ENCODE peak calls at places on chromosomes 4 and X, in six cellular contexts. Z is kidney, T is left ventricle myocardium inferior, U is left lung, Y is heart left ventricle, G is PC-9. K is an unnamed sample.

GRCh38 chr4:149145803-149146202 is 669.8 kb downstream of the IQCM start:
- DNase-seq in Z (no peak), T (no peak), U (no peak), Y (no peak), G (no peak), K (no peak)

GRCh38 chr4:68808060-68808459 is 7.7 kb upstream of the UGT2B10 start:
- DNase-seq in Z (no peak), T (no peak), U (no peak), Y (no peak), G (no peak), K (no peak)

GRCh38 chr4:77773101-77773500 is 46.1 kb downstream of the CNOT6L start:
- DNase-seq in Z (no peak), T (no peak), U (no peak), Y (no peak), G (no peak), K (no peak)

GRCh38 chrX:56564921-56565861 is 1.8 kb downstream of the UBQLN2 start:
- DNase-seq in Z (no peak), T (no peak), U (no peak), Y (no peak), G (peak), K (no peak)

GRCh38 chrX:154049209-154050112 is 29.8 kb upstream of the IRAK1 start:
- DNase-seq in Z (no peak), T (no peak), U (no peak), Y (no peak), G (no peak), K (no peak)

GRCh38 chr4:64564126-64564525 is 154.9 kb upstream of the TECRL start:
- DNase-seq in Z (no peak), T (no peak), U (no peak), Y (no peak), G (no peak), K (no peak)

GRCh38 chrX:104288961-104289360 is 34.2 kb upstream of the ESX1 start:
- DNase-seq in Z (no peak), T (no peak), U (no peak), Y (no peak), G (no peak), K (no peak)

GRCh38 chr4:40918330-40918729 is 168.6 kb downstream of the NSUN7 start:
- DNase-seq in Z (no peak), T (peak), U (peak), Y (peak), G (peak), K (peak)

GRCh38 chr4:169256101-169256612 is 14.6 kb downstream of the SH3RF1 start:
- DNase-seq in Z (no peak), T (no peak), U (no peak), Y (no peak), G (no peak), K (no peak)

GRCh38 chrX:106936246-106936645 is 16.0 kb downstream of the CLDN2 start:
- DNase-seq in Z (no peak), T (no peak), U (no peak), Y (no peak), G (no peak), K (no peak)

DNA sequence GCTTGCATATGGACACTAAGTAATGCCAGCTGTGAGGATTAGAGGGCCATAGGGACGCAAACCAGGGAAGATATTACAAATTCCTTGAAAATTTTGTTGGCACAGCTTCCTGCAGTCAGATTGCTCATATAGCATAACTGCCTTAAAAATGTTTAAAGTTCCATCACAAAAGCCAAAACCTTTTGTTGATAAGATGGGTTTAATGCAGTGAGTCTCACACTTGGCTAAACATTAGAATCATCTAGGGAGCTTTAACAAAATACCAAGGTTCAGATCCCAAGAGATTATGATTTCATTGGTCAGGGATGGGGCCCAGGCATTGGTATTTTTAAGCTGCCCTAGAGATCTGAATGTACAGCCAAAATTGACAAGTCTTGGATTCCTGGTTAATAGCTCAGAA is 376.5 kb upstream of the MAD2L1 start:
- DNase-seq in Z (no peak), T (no peak), U (no peak), Y (no peak), G (no peak), K (no peak)
- H3K27ac ChIP-seq in Z (no peak), T (no peak), U (no peak), Y (no peak), G (no peak), K (no peak)

GRCh38 chrX:13903405-13903804 is 86.5 kb upstream of the GPM6B start:
- DNase-seq in Z (no peak), T (no peak), U (no peak), Y (no peak), G (no peak), K (no peak)
- H3K4me3 ChIP-seq in Z (no peak), T (no peak), U (no peak), Y (no peak), G (no peak), K (no peak)

GRCh38 chr4:97576955-97577354 is 566.3 kb downstream of the STPG2 start:
- DNase-seq in Z (no peak), T (no peak), U (no peak), Y (no peak), G (no peak), K (no peak)
- TF ChIP-seq CTCF in Z (no peak), T (no peak), U (no peak), Y (no peak), G (no peak), K (no peak)

DNA sequence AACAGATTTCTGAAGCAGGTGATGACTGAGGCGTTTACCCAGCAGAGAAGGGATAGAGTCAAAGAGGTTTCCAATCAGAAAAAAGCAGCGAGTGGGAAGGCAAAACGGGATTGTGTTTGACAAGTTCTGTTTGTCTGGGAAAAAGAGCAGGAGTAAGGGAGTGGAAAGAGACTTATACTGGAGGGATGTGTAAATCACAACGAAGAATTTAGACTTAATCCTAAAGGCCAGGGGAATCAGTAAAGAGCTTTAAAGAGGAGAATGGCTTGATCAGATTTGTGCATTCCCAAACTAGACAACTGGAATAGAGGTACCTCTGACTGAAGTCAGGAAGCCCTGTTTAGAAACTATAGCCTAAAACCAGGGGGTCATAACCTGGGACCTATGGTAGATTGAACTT is 31.5 kb upstream of the LRBA start:
- DNase-seq in Z (no peak), T (no peak), U (no peak), Y (no peak), G (no peak), K (no peak)
- H3K27ac ChIP-seq in Z (no peak), T (no peak), U (no peak), Y (no peak), G (no peak), K (no peak)

K was measured in tibial artery.